ENCODE peak calls at places on chromosomes 3 and 15, in nine cellular contexts. One of them, this sample, is unnamed.

GRCh38 chr15:84588053-84588874 is 12.5 kb upstream of the ZSCAN2 start:
- DNase-seq in colonic mucosa: peak
- DNase-seq in nephron progenitor cell: peak
- DNase-seq in AG04450: peak
- DNase-seq in cardiac muscle cell: peak
- DNase-seq in endothelial cell: peak
- DNase-seq in GM13976: peak
- DNase-seq in neural crest cell: peak
- DNase-seq in mammary epithelial cell: peak
- DNase-seq in this sample: peak

GRCh38 chr3:47647550-47647949 is 68.9 kb upstream of the CSPG5 start:
- DNase-seq in cardiac muscle cell: no peak
- DNase-seq in GM13976: no peak
- DNase-seq in colonic mucosa: no peak
- DNase-seq in mammary epithelial cell: no peak
- DNase-seq in endothelial cell: no peak
- DNase-seq in neural crest cell: no peak
- DNase-seq in nephron progenitor cell: no peak
- DNase-seq in AG04450: no peak
- DNase-seq in this sample: no peak

GRCh38 chr3:71446260-71446659 is 137.3 kb downstream of the FOXP1 start:
- DNase-seq in endothelial cell: no peak
- DNase-seq in nephron progenitor cell: no peak
- DNase-seq in AG04450: no peak
- DNase-seq in cardiac muscle cell: no peak
- DNase-seq in neural crest cell: no peak
- DNase-seq in GM13976: no peak
- DNase-seq in colonic mucosa: no peak
- DNase-seq in mammary epithelial cell: no peak
- DNase-seq in this sample: no peak

GRCh38 chr3:41159581-41160189 is 39.6 kb upstream of the CTNNB1 start:
- DNase-seq in GM13976: no peak
- DNase-seq in AG04450: no peak
- DNase-seq in cardiac muscle cell: no peak
- DNase-seq in neural crest cell: no peak
- DNase-seq in endothelial cell: no peak
- DNase-seq in mammary epithelial cell: peak
- DNase-seq in colonic mucosa: peak
- DNase-seq in nephron progenitor cell: no peak
- DNase-seq in this sample: no peak

GRCh38 chr3:17091895-17092294 is 207.1 kb downstream of the PLCL2 start:
- DNase-seq in colonic mucosa: no peak
- DNase-seq in AG04450: no peak
- DNase-seq in mammary epithelial cell: no peak
- DNase-seq in cardiac muscle cell: no peak
- DNase-seq in nephron progenitor cell: no peak
- DNase-seq in neural crest cell: no peak
- DNase-seq in endothelial cell: no peak
- DNase-seq in GM13976: no peak
- DNase-seq in this sample: no peak

GRCh38 chr3:6601374-6601773 is 259.5 kb upstream of the GRM7 start:
- DNase-seq in neural crest cell: no peak
- DNase-seq in AG04450: no peak
- DNase-seq in mammary epithelial cell: no peak
- DNase-seq in GM13976: peak
- DNase-seq in endothelial cell: no peak
- DNase-seq in colonic mucosa: no peak
- DNase-seq in cardiac muscle cell: no peak
- DNase-seq in nephron progenitor cell: no peak
- DNase-seq in this sample: no peak

GRCh38 chr15:83582386-83582785 is 71.5 kb upstream of the ADAMTSL3 start:
- DNase-seq in cardiac muscle cell: peak
- DNase-seq in endothelial cell: no peak
- DNase-seq in AG04450: no peak
- DNase-seq in colonic mucosa: no peak
- DNase-seq in nephron progenitor cell: no peak
- DNase-seq in mammary epithelial cell: peak
- DNase-seq in neural crest cell: no peak
- DNase-seq in GM13976: no peak
- DNase-seq in this sample: no peak

GRCh38 chr3:159418571-159419526 is 569.8 kb upstream of the IL12A start:
- DNase-seq in nephron progenitor cell: no peak
- DNase-seq in cardiac muscle cell: peak
- DNase-seq in colonic mucosa: no peak
- DNase-seq in AG04450: peak
- DNase-seq in neural crest cell: no peak
- DNase-seq in mammary epithelial cell: peak
- DNase-seq in GM13976: no peak
- DNase-seq in endothelial cell: no peak
- DNase-seq in this sample: no peak

GRCh38 chr3:54970895-54971294 is 43.0 kb upstream of the LRTM1 start:
- DNase-seq in mammary epithelial cell: no peak
- DNase-seq in GM13976: no peak
- DNase-seq in neural crest cell: no peak
- DNase-seq in endothelial cell: no peak
- DNase-seq in cardiac muscle cell: peak
- DNase-seq in AG04450: no peak
- DNase-seq in colonic mucosa: no peak
- DNase-seq in nephron progenitor cell: no peak
- DNase-seq in this sample: no peak

GRCh38 chr15:20340331-20340811 is 201.2 kb downstream of the GOLGA6L6 start:
- DNase-seq in colonic mucosa: no peak
- DNase-seq in AG04450: no peak
- DNase-seq in GM13976: peak
- DNase-seq in mammary epithelial cell: peak
- DNase-seq in neural crest cell: peak
- DNase-seq in cardiac muscle cell: no peak
- DNase-seq in endothelial cell: peak
- DNase-seq in nephron progenitor cell: peak
- DNase-seq in this sample: peak

GRCh38 chr15:29695486-29696167 is 126.6 kb downstream of the TJP1 start:
- DNase-seq in colonic mucosa: no peak
- DNase-seq in nephron progenitor cell: no peak
- DNase-seq in mammary epithelial cell: no peak
- DNase-seq in AG04450: no peak
- DNase-seq in neural crest cell: no peak
- DNase-seq in cardiac muscle cell: no peak
- DNase-seq in endothelial cell: no peak
- DNase-seq in GM13976: no peak
- DNase-seq in this sample: no peak

GRCh38 chr3:100957407-100958100 is 35.7 kb downstream of the ABI3BP start:
- DNase-seq in mammary epithelial cell: no peak
- DNase-seq in GM13976: no peak
- DNase-seq in nephron progenitor cell: no peak
- DNase-seq in cardiac muscle cell: peak
- DNase-seq in colonic mucosa: no peak
- DNase-seq in AG04450: no peak
- DNase-seq in neural crest cell: no peak
- DNase-seq in endothelial cell: no peak
- DNase-seq in this sample: no peak

GRCh38 chr3:128971421-128971820 is 22.5 kb downstream of the CFAP92 start:
- DNase-seq in colonic mucosa: peak
- DNase-seq in AG04450: no peak
- DNase-seq in endothelial cell: no peak
- DNase-seq in cardiac muscle cell: peak
- DNase-seq in GM13976: no peak
- DNase-seq in neural crest cell: no peak
- DNase-seq in nephron progenitor cell: no peak
- DNase-seq in mammary epithelial cell: no peak
- DNase-seq in this sample: no peak

GRCh38 chr15:58042006-58042405 is 23.5 kb downstream of the ALDH1A2 start:
- DNase-seq in cardiac muscle cell: no peak
- DNase-seq in GM13976: no peak
- DNase-seq in endothelial cell: no peak
- DNase-seq in colonic mucosa: no peak
- DNase-seq in neural crest cell: no peak
- DNase-seq in mammary epithelial cell: no peak
- DNase-seq in nephron progenitor cell: no peak
- DNase-seq in AG04450: no peak
- DNase-seq in this sample: no peak

GRCh38 chr3:174440350-174440716 is 418.8 kb upstream of the NAALADL2 start:
- DNase-seq in colonic mucosa: peak
- DNase-seq in AG04450: no peak
- DNase-seq in endothelial cell: peak
- DNase-seq in nephron progenitor cell: no peak
- DNase-seq in GM13976: no peak
- DNase-seq in neural crest cell: no peak
- DNase-seq in cardiac muscle cell: peak
- DNase-seq in mammary epithelial cell: no peak
- DNase-seq in this sample: no peak

GRCh38 chr3:102004561-102004960 is 155.2 kb downstream of the NFKBIZ start:
- DNase-seq in cardiac muscle cell: no peak
- DNase-seq in mammary epithelial cell: no peak
- DNase-seq in colonic mucosa: no peak
- DNase-seq in endothelial cell: no peak
- DNase-seq in nephron progenitor cell: no peak
- DNase-seq in neural crest cell: no peak
- DNase-seq in AG04450: no peak
- DNase-seq in GM13976: no peak
- DNase-seq in this sample: no peak

DNA sequence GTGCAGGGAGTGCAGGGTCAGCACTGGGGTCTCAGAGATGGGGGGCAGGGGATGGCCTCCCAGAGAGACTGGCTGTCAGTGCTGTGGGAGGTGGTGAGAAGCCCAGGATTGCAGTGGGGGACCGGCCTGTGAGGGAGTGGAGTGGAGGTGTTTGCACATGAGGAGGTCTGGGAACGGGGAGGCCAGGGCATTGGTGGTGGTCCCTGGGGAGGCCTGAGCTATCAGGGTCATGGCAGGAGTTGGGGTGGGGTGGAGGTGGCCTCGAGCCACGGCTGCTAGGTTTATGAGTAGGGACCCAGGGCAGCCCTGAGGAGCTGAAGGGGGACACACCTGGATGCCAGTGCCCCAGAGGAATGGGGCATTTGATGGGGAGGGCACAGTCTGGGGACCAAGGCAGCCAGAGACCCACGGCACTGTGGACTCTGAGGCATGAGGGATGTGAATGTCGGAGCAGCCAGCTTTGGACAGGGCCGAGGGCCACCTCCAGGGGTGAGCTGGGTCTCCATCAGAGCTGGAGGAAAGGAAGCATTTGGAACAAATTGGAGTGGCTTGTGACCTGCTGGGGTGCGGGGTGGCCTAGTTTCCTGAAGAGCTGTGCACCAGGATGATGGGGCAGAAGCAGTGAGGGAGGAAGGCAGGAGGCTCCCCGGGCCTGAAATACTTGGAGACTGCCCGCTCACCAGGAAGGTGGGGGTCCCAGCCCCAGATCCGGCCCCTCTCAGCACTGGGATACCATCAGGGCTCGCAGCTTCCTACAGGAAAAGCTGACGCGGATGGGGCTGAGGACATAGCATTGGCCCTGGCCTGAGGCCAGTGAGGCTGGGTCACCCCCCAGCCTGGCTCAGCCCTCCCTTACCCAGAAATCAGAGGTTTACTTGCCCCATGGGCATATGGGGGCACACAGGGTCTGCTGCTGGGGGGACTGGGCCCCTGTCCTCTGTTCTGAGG is 9.5 kb upstream of the CSPG4 start:
- DNase-seq in cardiac muscle cell: no peak
- DNase-seq in nephron progenitor cell: no peak
- DNase-seq in mammary epithelial cell: no peak
- DNase-seq in endothelial cell: no peak
- DNase-seq in GM13976: peak
- DNase-seq in AG04450: no peak
- DNase-seq in neural crest cell: no peak
- DNase-seq in colonic mucosa: no peak
- DNase-seq in this sample: peak
- TF ChIP-seq CTCF in cardiac muscle cell: no peak
- TF ChIP-seq CTCF in nephron progenitor cell: no peak
- TF ChIP-seq CTCF in mammary epithelial cell: no peak
- TF ChIP-seq CTCF in endothelial cell: no peak
- TF ChIP-seq CTCF in GM13976: no peak
- TF ChIP-seq CTCF in AG04450: no peak
- TF ChIP-seq CTCF in neural crest cell: no peak
- TF ChIP-seq CTCF in colonic mucosa: no peak
- TF ChIP-seq CTCF in this sample: no peak

DNA sequence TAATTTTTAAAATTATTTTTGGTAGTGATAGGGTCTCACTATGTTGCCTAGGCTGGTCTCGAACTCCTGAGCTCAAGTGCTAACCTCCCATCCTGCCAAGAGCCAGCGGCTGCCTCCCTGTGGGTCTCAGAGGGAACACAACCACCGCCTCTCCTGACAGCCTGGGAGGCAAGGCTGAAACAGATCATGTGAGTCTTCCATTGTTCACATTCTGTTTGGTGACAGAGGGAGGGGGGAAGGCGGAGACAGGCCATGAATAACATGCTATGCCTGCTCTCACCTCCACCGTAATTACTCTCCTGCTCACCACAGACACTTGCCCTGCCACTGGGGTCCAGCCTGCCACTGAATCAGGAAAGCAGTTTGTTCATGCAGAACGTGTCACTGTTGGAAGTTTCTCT is 78.3 kb upstream of the RASGRF1 start:
- DNase-seq in endothelial cell: peak
- DNase-seq in mammary epithelial cell: peak
- DNase-seq in nephron progenitor cell: peak
- DNase-seq in GM13976: no peak
- DNase-seq in neural crest cell: no peak
- DNase-seq in cardiac muscle cell: peak
- DNase-seq in AG04450: no peak
- DNase-seq in colonic mucosa: no peak
- DNase-seq in this sample: no peak
- TF ChIP-seq CTCF in endothelial cell: no peak
- TF ChIP-seq CTCF in mammary epithelial cell: peak
- TF ChIP-seq CTCF in nephron progenitor cell: peak
- TF ChIP-seq CTCF in GM13976: no peak
- TF ChIP-seq CTCF in neural crest cell: peak
- TF ChIP-seq CTCF in cardiac muscle cell: no peak
- TF ChIP-seq CTCF in AG04450: no peak
- TF ChIP-seq CTCF in colonic mucosa: no peak
- TF ChIP-seq CTCF in this sample: no peak

GRCh38 chr3:123876858-123877257 is 7.3 kb downstream of the MYLK start:
- DNase-seq in cardiac muscle cell: no peak
- DNase-seq in colonic mucosa: no peak
- DNase-seq in endothelial cell: no peak
- DNase-seq in GM13976: no peak
- DNase-seq in neural crest cell: no peak
- DNase-seq in nephron progenitor cell: no peak
- DNase-seq in AG04450: no peak
- DNase-seq in mammary epithelial cell: no peak
- DNase-seq in this sample: no peak
- TF ChIP-seq CTCF in cardiac muscle cell: peak
- TF ChIP-seq CTCF in colonic mucosa: no peak
- TF ChIP-seq CTCF in endothelial cell: no peak
- TF ChIP-seq CTCF in GM13976: no peak
- TF ChIP-seq CTCF in neural crest cell: peak
- TF ChIP-seq CTCF in nephron progenitor cell: no peak
- TF ChIP-seq CTCF in AG04450: peak
- TF ChIP-seq CTCF in mammary epithelial cell: peak
- TF ChIP-seq CTCF in this sample: peak

DNA sequence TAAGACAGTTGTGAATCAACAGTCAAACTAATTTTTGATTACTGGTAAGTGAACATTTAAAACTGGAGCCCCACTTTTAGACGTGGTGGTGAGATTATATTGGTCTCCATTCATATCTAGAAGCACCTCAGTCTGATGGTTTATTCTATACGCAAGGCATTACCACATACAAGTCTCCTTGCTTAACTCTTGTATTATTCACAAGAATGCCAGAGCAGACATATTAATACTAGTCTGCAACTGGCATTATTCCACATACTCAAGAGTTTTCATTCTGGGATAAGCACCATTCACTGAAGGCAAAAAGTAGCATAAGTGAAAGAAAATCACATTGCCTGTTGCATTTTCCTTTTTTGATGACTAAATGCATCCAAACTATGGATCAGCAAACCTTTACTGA is 36.9 kb upstream of the MEIS2 start:
- DNase-seq in endothelial cell: no peak
- DNase-seq in nephron progenitor cell: no peak
- DNase-seq in GM13976: no peak
- DNase-seq in cardiac muscle cell: no peak
- DNase-seq in AG04450: no peak
- DNase-seq in neural crest cell: no peak
- DNase-seq in mammary epithelial cell: no peak
- DNase-seq in colonic mucosa: no peak
- DNase-seq in this sample: no peak
- TF ChIP-seq CTCF in endothelial cell: no peak
- TF ChIP-seq CTCF in nephron progenitor cell: no peak
- TF ChIP-seq CTCF in GM13976: no peak
- TF ChIP-seq CTCF in cardiac muscle cell: no peak
- TF ChIP-seq CTCF in AG04450: no peak
- TF ChIP-seq CTCF in neural crest cell: no peak
- TF ChIP-seq CTCF in mammary epithelial cell: no peak
- TF ChIP-seq CTCF in colonic mucosa: no peak
- TF ChIP-seq CTCF in this sample: no peak

This sample was measured in CD14-positive monocyte.